ENCODE peak calls at places on chromosomes 2 and 18, in six cellular contexts. One of them, this sample, is unnamed.
A peak's percentile ranks its signal among the peaks of the same experiment; 100 is the strongest.

GRCh38 chr2:47402555-47402804 is 476 bp upstream of the MSH2 start:
- DNase-seq in IMR-90: peak; percentile 45
- DNase-seq in GM12865: no peak
- DNase-seq in nephron progenitor cell: no peak
- DNase-seq in cardiac muscle cell: no peak
- DNase-seq in epithelial cell of esophagus: peak; percentile 34
- DNase-seq in this sample: no peak

GRCh38 chr2:201246280-201246679 is 14.1 kb upstream of the CASP8 start:
- DNase-seq in epithelial cell of esophagus: no peak
- DNase-seq in nephron progenitor cell: no peak
- DNase-seq in IMR-90: no peak
- DNase-seq in GM12865: no peak
- DNase-seq in cardiac muscle cell: no peak
- DNase-seq in this sample: no peak

GRCh38 chr2:229270551-229271410 is at the start of gene PID1:
- DNase-seq in epithelial cell of esophagus: peak; percentile 67
- DNase-seq in GM12865: no peak
- DNase-seq in nephron progenitor cell: peak; percentile 72
- DNase-seq in cardiac muscle cell: peak; percentile 75
- DNase-seq in IMR-90: peak; percentile 5
- DNase-seq in this sample: peak; percentile 44

GRCh38 chr18:3246636-3247242 is 862 bp upstream of the MYL12A start:
- DNase-seq in nephron progenitor cell: no peak
- DNase-seq in IMR-90: no peak
- DNase-seq in epithelial cell of esophagus: peak; percentile 23
- DNase-seq in GM12865: peak; percentile 52
- DNase-seq in cardiac muscle cell: no peak
- DNase-seq in this sample: no peak

GRCh38 chr2:25306767-25307368 is 34.9 kb downstream of the DNMT3A start:
- DNase-seq in nephron progenitor cell: no peak
- DNase-seq in GM12865: no peak
- DNase-seq in IMR-90: no peak
- DNase-seq in cardiac muscle cell: no peak
- DNase-seq in epithelial cell of esophagus: peak; percentile 74
- DNase-seq in this sample: no peak

GRCh38 chr18:35661483-35662146 is 80.1 kb downstream of the GALNT1 start:
- DNase-seq in epithelial cell of esophagus: no peak
- DNase-seq in nephron progenitor cell: no peak
- DNase-seq in cardiac muscle cell: no peak
- DNase-seq in GM12865: peak; percentile 14
- DNase-seq in IMR-90: no peak
- DNase-seq in this sample: no peak

GRCh38 chr18:79884963-79885728 is 66.3 kb downstream of the SLC66A2 start:
- DNase-seq in epithelial cell of esophagus: no peak
- DNase-seq in GM12865: no peak
- DNase-seq in nephron progenitor cell: no peak
- DNase-seq in cardiac muscle cell: no peak
- DNase-seq in IMR-90: no peak
- DNase-seq in this sample: no peak

GRCh38 chr2:128577141-128577930 is 258.7 kb upstream of the HS6ST1 start:
- DNase-seq in cardiac muscle cell: no peak
- DNase-seq in GM12865: no peak
- DNase-seq in nephron progenitor cell: no peak
- DNase-seq in IMR-90: no peak
- DNase-seq in epithelial cell of esophagus: no peak
- DNase-seq in this sample: no peak

GRCh38 chr2:45008296-45009129 is 739 bp downstream of the SIX2 start:
- DNase-seq in nephron progenitor cell: peak; percentile 43
- DNase-seq in GM12865: peak; percentile 24
- DNase-seq in IMR-90: peak; percentile 2
- DNase-seq in epithelial cell of esophagus: peak; percentile 47
- DNase-seq in cardiac muscle cell: peak; percentile 20
- DNase-seq in this sample: no peak

GRCh38 chr2:230457073-230457768 is 41.2 kb downstream of the SP100 start:
- DNase-seq in nephron progenitor cell: no peak
- DNase-seq in IMR-90: no peak
- DNase-seq in GM12865: peak; percentile 38
- DNase-seq in cardiac muscle cell: no peak
- DNase-seq in epithelial cell of esophagus: no peak
- DNase-seq in this sample: no peak

GRCh38 chr2:27932396-27932795 is 41.9 kb downstream of the BABAM2 start:
- DNase-seq in epithelial cell of esophagus: peak; percentile 93
- DNase-seq in GM12865: no peak
- DNase-seq in nephron progenitor cell: no peak
- DNase-seq in cardiac muscle cell: no peak
- DNase-seq in IMR-90: peak; percentile 64
- DNase-seq in this sample: no peak

GRCh38 chr18:3914116-3914515 is 464.1 kb downstream of the TGIF1 start:
- DNase-seq in nephron progenitor cell: no peak
- DNase-seq in epithelial cell of esophagus: no peak
- DNase-seq in cardiac muscle cell: no peak
- DNase-seq in GM12865: no peak
- DNase-seq in IMR-90: no peak
- DNase-seq in this sample: no peak

GRCh38 chr18:63971320-63972071 is 1.6 kb downstream of the SERPINB8 start:
- DNase-seq in GM12865: no peak
- DNase-seq in IMR-90: no peak
- DNase-seq in nephron progenitor cell: no peak
- DNase-seq in cardiac muscle cell: no peak
- DNase-seq in epithelial cell of esophagus: peak; percentile 48
- DNase-seq in this sample: no peak

GRCh38 chr2:106193491-106193976 is 567 bp downstream of the UXS1 start:
- DNase-seq in epithelial cell of esophagus: peak; percentile 33
- DNase-seq in IMR-90: no peak
- DNase-seq in cardiac muscle cell: peak; percentile 72
- DNase-seq in GM12865: peak; percentile 54
- DNase-seq in nephron progenitor cell: peak; percentile 63
- DNase-seq in this sample: no peak

GRCh38 chr2:652881-653480 is 24.2 kb downstream of the TMEM18 start:
- DNase-seq in GM12865: no peak
- DNase-seq in epithelial cell of esophagus: no peak
- DNase-seq in IMR-90: no peak
- DNase-seq in nephron progenitor cell: no peak
- DNase-seq in cardiac muscle cell: no peak
- DNase-seq in this sample: no peak

GRCh38 chr2:74831693-74832530 is 2.0 kb upstream of the HK2 start:
- DNase-seq in cardiac muscle cell: no peak
- DNase-seq in GM12865: no peak
- DNase-seq in nephron progenitor cell: no peak
- DNase-seq in IMR-90: peak; percentile 62
- DNase-seq in epithelial cell of esophagus: peak; percentile 53
- DNase-seq in this sample: no peak

GRCh38 chr18:14075196-14075595 is 57.0 kb downstream of the ZNF519 start:
- DNase-seq in cardiac muscle cell: no peak
- DNase-seq in GM12865: no peak
- DNase-seq in nephron progenitor cell: no peak
- DNase-seq in IMR-90: no peak
- DNase-seq in epithelial cell of esophagus: no peak
- DNase-seq in this sample: no peak

DNA sequence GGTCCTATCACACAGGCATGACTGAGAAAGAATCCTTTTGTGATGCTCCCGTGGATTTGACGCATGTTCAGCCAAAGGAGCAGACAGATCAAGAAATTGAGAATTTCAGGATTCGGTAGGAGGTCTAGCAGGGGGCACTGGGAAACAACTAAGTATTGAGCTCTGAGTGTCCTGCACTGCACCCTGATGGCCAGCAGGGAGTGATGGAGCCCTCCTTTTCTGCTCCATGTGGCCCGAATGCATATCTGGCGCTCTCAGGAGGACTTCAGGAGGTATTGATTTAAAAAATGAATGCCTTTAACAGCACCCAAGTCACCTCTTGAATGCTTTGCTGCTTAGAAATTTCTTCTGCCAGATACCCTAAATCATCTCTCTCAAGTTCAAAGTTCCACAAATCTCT is 58.0 kb downstream of the ZNF519 start:
- DNase-seq in IMR-90: no peak
- DNase-seq in epithelial cell of esophagus: no peak
- DNase-seq in cardiac muscle cell: no peak
- DNase-seq in nephron progenitor cell: no peak
- DNase-seq in GM12865: peak; percentile 31
- DNase-seq in this sample: no peak
- TF ChIP-seq CTCF in IMR-90: peak; percentile 5
- TF ChIP-seq CTCF in epithelial cell of esophagus: peak; percentile 15
- TF ChIP-seq CTCF in cardiac muscle cell: no peak
- TF ChIP-seq CTCF in nephron progenitor cell: no peak
- TF ChIP-seq CTCF in GM12865: peak; percentile 38
- TF ChIP-seq CTCF in this sample: no peak

DNA sequence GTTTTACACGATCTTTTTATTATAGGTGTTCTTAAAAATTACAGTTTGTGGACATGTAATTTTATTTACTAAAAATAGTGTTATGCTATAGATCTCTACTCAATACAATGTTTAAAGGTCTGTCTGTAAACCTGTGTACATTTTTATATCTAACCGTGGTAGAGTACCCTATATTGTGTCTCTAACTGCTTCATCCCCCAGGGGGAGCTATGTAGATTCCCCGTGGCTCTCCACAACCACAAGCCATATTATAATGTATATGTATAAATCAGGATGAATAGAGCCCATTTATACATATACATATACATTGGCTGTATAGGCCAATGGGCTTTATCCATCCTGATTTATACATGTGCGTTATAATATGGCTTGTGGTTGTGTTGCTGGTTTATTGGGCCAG is 59.4 kb downstream of the ADAM23 start:
- DNase-seq in GM12865: no peak
- DNase-seq in epithelial cell of esophagus: no peak
- DNase-seq in IMR-90: no peak
- DNase-seq in nephron progenitor cell: no peak
- DNase-seq in cardiac muscle cell: no peak
- DNase-seq in this sample: no peak
- TF ChIP-seq CTCF in GM12865: no peak
- TF ChIP-seq CTCF in epithelial cell of esophagus: no peak
- TF ChIP-seq CTCF in IMR-90: no peak
- TF ChIP-seq CTCF in nephron progenitor cell: no peak
- TF ChIP-seq CTCF in cardiac muscle cell: no peak
- TF ChIP-seq CTCF in this sample: no peak

DNA sequence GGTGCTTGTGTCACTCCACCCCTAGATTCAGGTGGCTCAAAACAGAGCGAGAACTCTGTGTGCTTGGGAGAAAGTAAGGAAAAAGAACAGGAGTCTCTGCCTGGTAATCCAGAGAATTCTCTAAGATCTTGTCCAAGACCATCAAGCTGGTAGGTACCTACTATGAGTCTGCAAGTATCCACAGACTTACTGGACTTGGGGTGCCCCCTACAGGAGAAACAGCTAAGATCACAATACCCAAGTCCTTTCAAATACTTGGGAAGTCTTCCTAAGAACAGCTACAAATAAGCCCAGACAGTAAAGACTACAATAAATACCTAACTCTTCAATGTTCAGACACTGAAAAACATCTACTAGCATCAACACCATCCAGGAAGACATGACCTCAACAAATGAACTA is 1143.6 kb upstream of the ACVR2A start:
- DNase-seq in GM12865: peak; percentile 37
- DNase-seq in epithelial cell of esophagus: peak; percentile 24
- DNase-seq in IMR-90: no peak
- DNase-seq in nephron progenitor cell: no peak
- DNase-seq in cardiac muscle cell: no peak
- DNase-seq in this sample: no peak
- TF ChIP-seq CTCF in GM12865: peak; percentile 20
- TF ChIP-seq CTCF in epithelial cell of esophagus: no peak
- TF ChIP-seq CTCF in IMR-90: no peak
- TF ChIP-seq CTCF in nephron progenitor cell: no peak
- TF ChIP-seq CTCF in cardiac muscle cell: no peak
- TF ChIP-seq CTCF in this sample: no peak

GRCh38 chr2:237035781-237036352 is 49.8 kb upstream of the COPS8 start:
- DNase-seq in IMR-90: no peak
- DNase-seq in nephron progenitor cell: no peak
- DNase-seq in GM12865: no peak
- DNase-seq in epithelial cell of esophagus: no peak
- DNase-seq in cardiac muscle cell: no peak
- DNase-seq in this sample: no peak
- TF ChIP-seq CTCF in IMR-90: no peak
- TF ChIP-seq CTCF in nephron progenitor cell: no peak
- TF ChIP-seq CTCF in GM12865: no peak
- TF ChIP-seq CTCF in epithelial cell of esophagus: no peak
- TF ChIP-seq CTCF in cardiac muscle cell: no peak
- TF ChIP-seq CTCF in this sample: no peak

GRCh38 chr2:58702302-58702696 is 461.2 kb upstream of the FANCL start:
- DNase-seq in epithelial cell of esophagus: peak; percentile 37
- DNase-seq in cardiac muscle cell: no peak
- DNase-seq in IMR-90: peak; percentile 0
- DNase-seq in nephron progenitor cell: no peak
- DNase-seq in GM12865: no peak
- DNase-seq in this sample: peak; percentile 94
- TF ChIP-seq CTCF in epithelial cell of esophagus: no peak
- TF ChIP-seq CTCF in cardiac muscle cell: no peak
- TF ChIP-seq CTCF in IMR-90: no peak
- TF ChIP-seq CTCF in nephron progenitor cell: no peak
- TF ChIP-seq CTCF in GM12865: no peak
- TF ChIP-seq CTCF in this sample: peak; percentile 39

GRCh38 chr2:13201924-13202323 is 485.2 kb downstream of the TRIB2 start:
- DNase-seq in nephron progenitor cell: no peak
- DNase-seq in GM12865: no peak
- DNase-seq in IMR-90: no peak
- DNase-seq in cardiac muscle cell: no peak
- DNase-seq in epithelial cell of esophagus: peak; percentile 10
- DNase-seq in this sample: no peak
- TF ChIP-seq CTCF in nephron progenitor cell: no peak
- TF ChIP-seq CTCF in GM12865: peak; percentile 7
- TF ChIP-seq CTCF in IMR-90: no peak
- TF ChIP-seq CTCF in cardiac muscle cell: no peak
- TF ChIP-seq CTCF in epithelial cell of esophagus: peak; percentile 46
- TF ChIP-seq CTCF in this sample: peak; percentile 42

DNA sequence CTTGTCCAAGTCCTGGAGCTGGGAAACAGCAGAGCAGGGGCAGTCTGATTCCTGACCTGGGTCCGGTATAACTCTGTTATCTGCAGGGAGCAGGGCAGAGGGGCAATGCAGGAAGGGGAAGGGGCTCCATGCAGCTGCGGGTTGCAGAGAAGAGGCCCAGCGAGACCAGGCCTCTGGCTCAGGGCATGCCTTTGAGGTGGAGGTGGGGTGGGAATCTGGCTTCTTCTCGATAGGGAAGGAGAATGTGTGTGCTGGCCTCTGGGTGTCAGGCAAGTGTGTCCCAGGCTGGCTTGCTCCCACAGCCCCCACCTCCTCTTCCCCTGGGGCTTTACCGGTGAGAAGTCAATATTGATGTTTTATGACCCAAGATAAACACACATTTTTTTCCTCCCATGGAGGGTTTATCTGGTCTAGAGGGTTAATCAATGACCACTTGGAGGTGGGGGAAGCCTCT is 187.1 kb upstream of the HAAO start:
- DNase-seq in epithelial cell of esophagus: no peak
- DNase-seq in cardiac muscle cell: no peak
- DNase-seq in GM12865: no peak
- DNase-seq in IMR-90: no peak
- DNase-seq in nephron progenitor cell: no peak
- DNase-seq in this sample: no peak
- TF ChIP-seq CTCF in epithelial cell of esophagus: no peak
- TF ChIP-seq CTCF in cardiac muscle cell: no peak
- TF ChIP-seq CTCF in GM12865: no peak
- TF ChIP-seq CTCF in IMR-90: no peak
- TF ChIP-seq CTCF in nephron progenitor cell: no peak
- TF ChIP-seq CTCF in this sample: no peak